ENCODE peak calls at places on chromosome 10, in nine cellular contexts. E is lower lobe of right lung; W is psoas muscle; D is right cardiac atrium; I is heart right ventricle; Y is Peyer's patch; O is colonic mucosa; A is effector memory CD4-positive, alpha-beta T cell; P is stomach. X is an unnamed sample. For H3K4me1, the result is how much of the 10 kb centered on the place peaks cover.

GRCh38 chr10:125871341-125871740 is 9.8 kb downstream of the DHX32 start:
- DNase-seq in E (no peak), W (no peak), D (no peak), I (no peak), Y (no peak), O (no peak), A (no peak), P (no peak), X (no peak)

GRCh38 chr10:123965973-123966895 is 74.6 kb upstream of the CPXM2 start:
- DNase-seq in E (no peak), W (no peak), D (no peak), I (no peak), Y (no peak), O (no peak), A (no peak), P (no peak), X (no peak)

GRCh38 chr10:117721883-117722282 is 179.3 kb downstream of the EMX2 start:
- DNase-seq in E (no peak), W (no peak), D (no peak), I (no peak), Y (no peak), O (no peak), A (no peak), P (no peak), X (no peak)

GRCh38 chr10:131453772-131454634 is 142.5 kb upstream of the TCERG1L start:
- DNase-seq in E (no peak), W (peak), D (peak), I (peak), Y (peak), O (peak), A (peak), P (peak), X (peak)

GRCh38 chr10:13560597-13560996 is 26.2 kb upstream of the PRPF18 start:
- DNase-seq in E (no peak), W (no peak), D (no peak), I (no peak), Y (no peak), O (no peak), A (no peak), P (no peak), X (no peak)

GRCh38 chr10:12181065-12181775 is 14.5 kb downstream of the NUDT5 start:
- DNase-seq in E (peak), W (no peak), D (no peak), I (no peak), Y (peak), O (no peak), A (peak), P (peak), X (peak)

GRCh38 chr10:43318456-43318855 is 51.6 kb upstream of the RASGEF1A start:
- DNase-seq in E (no peak), W (no peak), D (no peak), I (no peak), Y (no peak), O (no peak), A (no peak), P (no peak), X (no peak)

GRCh38 chr10:5293691-5294550 is 70.8 kb upstream of the UCN3 start:
- DNase-seq in E (peak), W (peak), D (peak), I (peak), Y (peak), O (peak), A (peak), P (peak), X (peak)

GRCh38 chr10:84540617-84541288 is 212.4 kb downstream of the CCSER2 start:
- DNase-seq in E (peak), W (peak), D (peak), I (peak), Y (peak), O (peak), A (peak), P (peak), X (peak)

GRCh38 chr10:80964955-80965614 is 427.4 kb downstream of the SH2D4B start:
- DNase-seq in E (no peak), W (no peak), D (no peak), I (no peak), Y (no peak), O (no peak), A (no peak), P (no peak), X (no peak)

GRCh38 chr10:86389441-86390193 is 23.0 kb upstream of the GRID1 start:
- DNase-seq in E (no peak), W (peak), D (peak), I (no peak), Y (peak), O (peak), A (no peak), P (peak), X (no peak)

GRCh38 chr10:124955243-124955642 is 13.3 kb downstream of the ZRANB1 start:
- DNase-seq in E (no peak), W (no peak), D (no peak), I (no peak), Y (no peak), O (no peak), A (no peak), P (no peak), X (no peak)

GRCh38 chr10:581776-582330 is 107.6 kb downstream of the DIP2C start:
- DNase-seq in E (no peak), W (no peak), D (no peak), I (no peak), Y (no peak), O (no peak), A (no peak), P (no peak), X (no peak)

GRCh38 chr10:78964952-78965633 is 103.7 kb upstream of the ZMIZ1 start:
- DNase-seq in E (no peak), W (peak), D (peak), I (no peak), Y (no peak), O (no peak), A (no peak), P (peak), X (no peak)

GRCh38 chr10:127474501-127474900 is 74.6 kb upstream of the NPS start:
- DNase-seq in E (no peak), W (no peak), D (no peak), I (no peak), Y (no peak), O (no peak), A (no peak), P (no peak), X (no peak)

GRCh38 chr10:94760586-94761178 is 1.8 kb upstream of the CYP2C19 start:
- DNase-seq in E (no peak), W (no peak), D (no peak), I (no peak), Y (no peak), O (no peak), A (no peak), P (no peak), X (no peak)

GRCh38 chr10:128040096-128040495 is 86.1 kb downstream of the MKI67 start:
- DNase-seq in E (no peak), W (no peak), D (no peak), I (no peak), Y (no peak), O (no peak), A (no peak), P (no peak), X (no peak)

GRCh38 chr10:91603931-91604331 is 28.9 kb downstream of the PPP1R3C start:
- DNase-seq in E (no peak), W (no peak), D (no peak), I (no peak), Y (no peak), O (no peak), A (no peak), P (no peak), X (no peak)

GRCh38 chr10:119375574-119376265 is 166.8 kb downstream of the RGS10 start:
- DNase-seq in E (peak), W (no peak), D (no peak), I (no peak), Y (peak), O (no peak), A (no peak), P (peak), X (no peak)

GRCh38 chr10:29120216-29120615 is 168.7 kb upstream of the LYZL1 start:
- DNase-seq in E (no peak), W (no peak), D (no peak), I (no peak), Y (no peak), O (no peak), A (no peak), P (no peak), X (no peak)

GRCh38 chr10:50622497-50623298 is 1.1 kb downstream of the SGMS1 start:
- DNase-seq in E (peak), W (peak), D (peak), I (peak), Y (peak), O (peak), A (peak), P (peak), X (peak)

GRCh38 chr10:25175527-25176420 is 973 bp downstream of the GPR158 start:
- DNase-seq in E (no peak), W (no peak), D (no peak), I (no peak), Y (no peak), O (no peak), A (no peak), P (no peak), X (no peak)

GRCh38 chr10:86100581-86101061 is 266.0 kb downstream of the GRID1 start:
- DNase-seq in E (no peak), W (no peak), D (no peak), I (no peak), Y (peak), O (no peak), A (no peak), P (no peak), X (no peak)

GRCh38 chr10:81472927-81473470 is 402.0 kb upstream of the NRG3 start:
- DNase-seq in E (no peak), W (no peak), D (no peak), I (no peak), Y (no peak), O (no peak), A (no peak), P (no peak), X (no peak)

GRCh38 chr10:22598488-22598887 is 115.9 kb downstream of the PIP4K2A start:
- DNase-seq in E (no peak), W (no peak), D (no peak), I (no peak), Y (no peak), O (no peak), A (no peak), P (no peak), X (no peak)

GRCh38 chr10:126422561-126422960 is 34.3 kb upstream of the ADAM12 start:
- DNase-seq in E (no peak), W (no peak), D (no peak), I (no peak), Y (no peak), O (no peak), A (no peak), P (no peak), X (no peak)

GRCh38 chr10:86650151-86650550 is 4.2 kb upstream of the OPN4 start:
- DNase-seq in E (no peak), W (no peak), D (no peak), I (no peak), Y (peak), O (no peak), A (no peak), P (peak), X (no peak)

GRCh38 chr10:81524467-81524866 is 350.5 kb upstream of the NRG3 start:
- DNase-seq in E (no peak), W (no peak), D (no peak), I (no peak), Y (no peak), O (no peak), A (no peak), P (no peak), X (no peak)

GRCh38 chr10:14543904-14544210 is 213.1 kb upstream of the FRMD4A start:
- DNase-seq in E (no peak), W (no peak), D (no peak), I (no peak), Y (no peak), O (no peak), A (no peak), P (no peak), X (no peak)

GRCh38 chr10:29841724-29842649 is 207.2 kb upstream of the SVIL start:
- DNase-seq in E (peak), W (peak), D (peak), I (peak), Y (no peak), O (no peak), A (no peak), P (peak), X (no peak)

GRCh38 chr10:52740913-52741675 is 31.5 kb downstream of the MBL2 start:
- DNase-seq in E (no peak), W (peak), D (peak), I (no peak), Y (peak), O (peak), A (no peak), P (peak), X (no peak)

GRCh38 chr10:50636576-50636975 is 12.8 kb upstream of the SGMS1 start:
- DNase-seq in E (no peak), W (no peak), D (no peak), I (no peak), Y (no peak), O (no peak), A (peak), P (no peak), X (peak)

GRCh38 chr10:92720306-92721165 is 30.8 kb downstream of the HHEX start:
- DNase-seq in E (no peak), W (no peak), D (no peak), I (no peak), Y (no peak), O (no peak), A (no peak), P (no peak), X (no peak)

GRCh38 chr10:69307434-69307833 is 29.1 kb downstream of the HK1 start:
- DNase-seq in E (no peak), W (no peak), D (no peak), I (no peak), Y (no peak), O (no peak), A (no peak), P (no peak), X (no peak)

GRCh38 chr10:103495321-103495720 is 1.8 kb downstream of the NEURL1 start:
- DNase-seq in E (no peak), W (no peak), D (no peak), I (no peak), Y (no peak), O (no peak), A (no peak), P (no peak), X (no peak)

GRCh38 chr10:103493362-103493871 is at the start of gene NEURL1:
- DNase-seq in E (no peak), W (no peak), D (no peak), I (no peak), Y (no peak), O (no peak), A (no peak), P (no peak), X (peak)

GRCh38 chr10:103491729-103492364 is 1.7 kb upstream of the NEURL1 start:
- DNase-seq in E (no peak), W (no peak), D (no peak), I (no peak), Y (no peak), O (no peak), A (no peak), P (no peak), X (no peak)

GRCh38 chr10:103492655-103493261 is 747 bp upstream of the NEURL1 start:
- DNase-seq in E (no peak), W (no peak), D (no peak), I (no peak), Y (no peak), O (no peak), A (no peak), P (no peak), X (no peak)

DNA sequence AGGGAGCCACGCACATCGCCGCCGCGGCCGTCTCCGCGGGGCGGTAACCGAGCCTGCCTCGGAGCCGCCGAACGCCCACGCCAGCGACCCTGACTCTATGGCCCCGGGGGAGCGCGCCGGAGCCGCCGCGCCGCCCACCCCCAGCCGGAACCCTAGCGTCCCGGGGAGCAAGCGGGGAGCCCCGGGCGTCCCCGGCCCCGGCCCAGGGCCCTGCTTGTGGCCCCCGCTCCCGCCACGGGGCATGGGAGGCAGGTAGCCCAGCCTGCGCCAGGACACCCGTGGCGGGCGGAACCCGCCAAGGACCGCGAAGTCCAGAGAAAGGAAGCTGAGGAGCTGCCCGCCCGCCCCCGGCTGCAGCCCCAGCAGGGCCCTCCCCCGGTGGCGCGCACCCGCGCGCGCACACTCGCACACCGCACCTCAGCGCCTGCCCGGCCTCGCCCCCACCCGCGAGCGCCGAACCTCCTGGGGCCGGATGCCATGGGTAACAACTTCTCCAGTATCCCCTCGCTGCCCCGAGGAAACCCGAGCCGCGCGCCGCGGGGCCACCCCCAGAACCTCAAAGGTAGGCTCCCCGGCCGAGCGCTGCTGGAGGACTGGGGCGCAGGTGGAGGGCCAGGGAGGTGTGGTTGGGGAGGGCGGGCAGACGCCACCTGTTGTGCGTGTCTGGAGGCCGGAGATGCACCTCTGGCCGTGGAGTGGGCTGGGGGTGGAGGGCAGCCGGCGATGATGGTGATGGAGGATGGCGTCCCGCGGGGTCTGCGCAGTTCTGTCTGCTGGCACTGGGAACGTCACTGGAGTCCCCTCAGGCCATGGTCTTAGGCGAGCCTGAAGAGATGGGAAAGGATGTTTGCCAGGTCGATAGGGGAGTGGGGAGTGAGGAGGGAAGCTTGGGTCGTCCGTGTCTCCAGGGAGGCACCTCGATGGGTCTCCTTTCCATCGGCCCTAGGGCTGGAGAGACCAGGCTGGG is 689 bp downstream of the NEURL1 start:
- DNase-seq in E (no peak), W (no peak), D (peak), I (no peak), Y (no peak), O (no peak), A (no peak), P (no peak), X (peak)
- H3K4me1 ChIP-seq in E (under half), W (under half), D (under half), I (under half), Y (under half), O (under half), A (under half), P (under half), X (under half)

GRCh38 chr10:122164815-122165491 is 106.1 kb upstream of the BTBD16 start:
- DNase-seq in E (no peak), W (no peak), D (no peak), I (no peak), Y (no peak), O (no peak), A (no peak), P (peak), X (no peak)
- H3K4me3 ChIP-seq in E (no peak), W (no peak), D (no peak), I (no peak), Y (no peak), O (no peak), A (no peak), P (no peak), X (no peak)

DNA sequence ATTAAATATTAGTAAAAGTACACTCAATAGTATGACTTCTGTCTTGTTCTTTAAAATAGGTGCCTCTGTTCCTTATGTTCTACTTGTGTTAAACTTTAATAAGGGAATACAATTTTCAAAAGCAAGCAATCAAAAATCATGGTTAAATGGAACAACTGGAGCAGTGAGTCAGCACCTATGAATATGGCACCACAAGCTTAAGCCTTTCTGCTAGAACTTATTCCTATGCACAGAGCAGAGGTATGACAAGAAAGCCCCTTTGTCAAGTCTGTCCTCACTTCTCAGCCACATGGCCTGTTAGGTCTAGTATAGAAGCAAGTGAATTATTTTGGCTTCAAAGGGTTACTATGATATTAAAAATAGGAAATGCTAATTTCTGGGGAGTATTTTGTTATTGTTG is 29.8 kb downstream of the FAM13C start:
- DNase-seq in E (no peak), W (no peak), D (no peak), I (no peak), Y (no peak), O (no peak), A (no peak), P (no peak), X (no peak)
- H3K27ac ChIP-seq in E (no peak), W (peak), D (no peak), I (no peak), Y (no peak), O (no peak), A (no peak), P (no peak), X (no peak)

GRCh38 chr10:121084675-121085070 is 233.5 kb downstream of the WDR11 start:
- DNase-seq in E (no peak), W (no peak), D (no peak), I (no peak), Y (no peak), O (no peak), A (no peak), P (no peak), X (no peak)
- H3K4me1 ChIP-seq in E (under half), W (under half), D (under half), I (under half), Y (under half), O (under half), A (under half), P (under half), X (under half)

GRCh38 chr10:132659206-132660091 is 121.9 kb downstream of the INPP5A start:
- DNase-seq in E (no peak), W (no peak), D (no peak), I (peak), Y (no peak), O (no peak), A (no peak), P (no peak), X (no peak)
- H3K4me3 ChIP-seq in E (no peak), W (no peak), D (no peak), I (no peak), Y (no peak), O (no peak), A (no peak), P (no peak), X (no peak)